ENCODE peak calls at places on chromosomes 11 and 22, in eight cellular contexts. Q is osteocyte, Z is memory B cell, H is suprapubic skin, J is SIG-M5, N is Daoy, Y is neural crest cell, M is left lobe of liver. P is an unnamed sample.

GRCh38 chr22:24191381-24191841 is 10.1 kb downstream of the SUSD2 start:
- DNase-seq in Q (no peak), Z (no peak), H (peak), J (no peak), N (no peak), Y (no peak), M (no peak), P (no peak)

GRCh38 chr11:8807544-8808225 is 103.3 kb upstream of the AKIP1 start:
- DNase-seq in Q (no peak), Z (no peak), H (no peak), J (no peak), N (peak), Y (no peak), M (no peak), P (no peak)

GRCh38 chr11:72975778-72976520 is 161.7 kb downstream of the ATG16L2 start:
- DNase-seq in Q (no peak), Z (no peak), H (no peak), J (peak), N (no peak), Y (no peak), M (no peak), P (no peak)

GRCh38 chr11:3853935-3854659 is 1.4 kb upstream of the STIM1 start:
- DNase-seq in Q (no peak), Z (peak), H (peak), J (peak), N (no peak), Y (no peak), M (no peak), P (peak)

GRCh38 chr11:105368711-105369110 is 229.1 kb upstream of the CARD18 start:
- DNase-seq in Q (no peak), Z (no peak), H (no peak), J (no peak), N (no peak), Y (no peak), M (no peak), P (no peak)

GRCh38 chr11:24264868-24265267 is 232.0 kb upstream of the LUZP2 start:
- DNase-seq in Q (no peak), Z (no peak), H (no peak), J (no peak), N (no peak), Y (no peak), M (no peak), P (no peak)

GRCh38 chr11:27913650-27914049 is 194.3 kb downstream of the KIF18A start:
- DNase-seq in Q (no peak), Z (no peak), H (no peak), J (no peak), N (peak), Y (no peak), M (no peak), P (no peak)

GRCh38 chr11:77868744-77869143 is 47.8 kb downstream of the AAMDC start:
- DNase-seq in Q (no peak), Z (no peak), H (no peak), J (no peak), N (no peak), Y (no peak), M (no peak), P (no peak)

GRCh38 chr22:39283312-39284141 is 35.9 kb downstream of the RPL3 start:
- DNase-seq in Q (no peak), Z (no peak), H (peak), J (no peak), N (no peak), Y (peak), M (peak), P (no peak)

GRCh38 chr11:30143098-30143705 is 87.6 kb upstream of the FSHB start:
- DNase-seq in Q (no peak), Z (peak), H (no peak), J (no peak), N (peak), Y (peak), M (no peak), P (no peak)

GRCh38 chr11:63608353-63609345 is 5.6 kb downstream of the PLAAT3 start:
- DNase-seq in Q (peak), Z (no peak), H (peak), J (no peak), N (peak), Y (no peak), M (peak), P (no peak)

GRCh38 chr11:85540181-85540580 is 87.0 kb downstream of the DLG2 start:
- DNase-seq in Q (no peak), Z (no peak), H (no peak), J (no peak), N (no peak), Y (no peak), M (no peak), P (no peak)

GRCh38 chr11:23405350-23405937 is 545.2 kb upstream of the CCDC179 start:
- DNase-seq in Q (no peak), Z (no peak), H (no peak), J (no peak), N (no peak), Y (no peak), M (no peak), P (no peak)

GRCh38 chr11:2287102-2287501 is 14.6 kb downstream of the C11orf21 start:
- DNase-seq in Q (peak), Z (no peak), H (peak), J (no peak), N (no peak), Y (no peak), M (peak), P (no peak)

GRCh38 chr22:24434472-24435322 is 7.3 kb downstream of the ADORA2A start:
- DNase-seq in Q (no peak), Z (peak), H (peak), J (peak), N (no peak), Y (no peak), M (peak), P (peak)

GRCh38 chr11:131808466-131808865 is 438.1 kb downstream of the NTM start:
- DNase-seq in Q (no peak), Z (no peak), H (no peak), J (no peak), N (peak), Y (no peak), M (no peak), P (no peak)

GRCh38 chr22:41217553-41218157 is 12.5 kb downstream of the L3MBTL2 start:
- DNase-seq in Q (no peak), Z (no peak), H (peak), J (peak), N (no peak), Y (peak), M (no peak), P (peak)

GRCh38 chr22:45262931-45263789 is 21.6 kb upstream of the UPK3A start:
- DNase-seq in Q (no peak), Z (peak), H (no peak), J (peak), N (no peak), Y (no peak), M (no peak), P (peak)

GRCh38 chr11:23124996-23125395 is 264.7 kb upstream of the CCDC179 start:
- DNase-seq in Q (no peak), Z (no peak), H (no peak), J (no peak), N (no peak), Y (no peak), M (no peak), P (no peak)

GRCh38 chr11:27698872-27699241 is 1.4 kb downstream of the BDNF start:
- DNase-seq in Q (peak), Z (peak), H (peak), J (no peak), N (peak), Y (peak), M (peak), P (peak)

GRCh38 chr11:128643661-128644060 is 50.2 kb upstream of the FLI1 start:
- DNase-seq in Q (no peak), Z (no peak), H (no peak), J (no peak), N (no peak), Y (no peak), M (no peak), P (no peak)